ENCODE peak calls at places on chromosomes 1 and 21, in five cellular contexts. I is cardiac fibroblast, R is sigmoid colon, C is HFF-Myc, A is heart left ventricle. P is an unnamed sample.

GRCh38 chr1:198679535-198680173 is 40.8 kb downstream of the PTPRC start:
- DNase-seq in I (no peak), R (no peak), C (no peak), A (peak), P (no peak)

GRCh38 chr1:3011631-3012510 is 9.4 kb upstream of the ACTRT2 start:
- DNase-seq in I (no peak), R (peak), C (no peak), A (no peak), P (no peak)

GRCh38 chr21:44299085-44299457 is 782 bp upstream of the PFKL start:
- DNase-seq in I (peak), R (no peak), C (no peak), A (no peak), P (peak)

GRCh38 chr1:34419662-34420061 is 243.0 kb downstream of the C1orf94 start:
- DNase-seq in I (no peak), R (no peak), C (peak), A (no peak), P (no peak)

GRCh38 chr1:52511439-52511838 is 41.5 kb downstream of the TUT4 start:
- DNase-seq in I (no peak), R (no peak), C (no peak), A (no peak), P (no peak)

GRCh38 chr1:150876111-150876434 is 326 bp downstream of the ARNT start:
- DNase-seq in I (peak), R (no peak), C (peak), A (no peak), P (peak)

GRCh38 chr1:205226868-205227583 is 720 bp upstream of the TMCC2 start:
- DNase-seq in I (peak), R (no peak), C (no peak), A (no peak), P (no peak)

GRCh38 chr1:109201123-109201703 is 12.5 kb upstream of the SARS1 start:
- DNase-seq in I (peak), R (no peak), C (peak), A (no peak), P (no peak)

GRCh38 chr1:170707959-170708666 is 44.2 kb downstream of the PRRX1 start:
- DNase-seq in I (peak), R (no peak), C (peak), A (no peak), P (no peak)

GRCh38 chr1:57307382-57307781 is 116.5 kb downstream of the DAB1 start:
- DNase-seq in I (no peak), R (no peak), C (peak), A (no peak), P (peak)

DNA sequence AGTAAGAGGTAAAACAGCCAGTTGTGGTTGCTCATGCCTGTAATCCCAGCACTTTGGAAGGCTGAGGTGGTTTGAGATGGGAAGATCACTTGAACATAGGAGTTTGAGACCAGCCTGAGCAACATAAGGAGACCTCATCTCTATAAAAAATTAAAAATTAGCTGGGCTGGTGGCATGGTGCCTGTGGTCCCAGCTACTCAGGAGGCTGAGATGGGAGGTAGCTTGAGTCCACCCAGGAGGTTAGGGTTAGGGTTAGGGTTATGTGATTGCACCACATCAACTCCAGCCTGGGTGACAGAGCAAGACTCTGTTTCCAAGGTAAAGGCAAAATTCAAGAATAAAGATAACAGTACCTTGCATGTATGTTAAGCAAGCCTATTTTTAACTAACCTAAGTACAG is 3.5 kb downstream of the SAMSN1 start:
- DNase-seq in I (no peak), R (no peak), C (no peak), A (no peak), P (no peak)
- H3K4me3 ChIP-seq in I (peak), R (no peak), C (no peak), A (no peak), P (no peak)

GRCh38 chr1:35573198-35573775 is at the start of gene TFAP2E:
- DNase-seq in I (no peak), R (no peak), C (no peak), A (no peak), P (no peak)

GRCh38 chr1:35575401-35575958 is 2.4 kb downstream of the TFAP2E start:
- DNase-seq in I (no peak), R (no peak), C (no peak), A (no peak), P (no peak)

GRCh38 chr1:35576061-35576765 is 3.1 kb downstream of the TFAP2E start:
- DNase-seq in I (no peak), R (no peak), C (no peak), A (no peak), P (no peak)

GRCh38 chr1:35573776-35574654 is 901 bp downstream of the TFAP2E start:
- DNase-seq in I (no peak), R (no peak), C (no peak), A (no peak), P (no peak)

DNA sequence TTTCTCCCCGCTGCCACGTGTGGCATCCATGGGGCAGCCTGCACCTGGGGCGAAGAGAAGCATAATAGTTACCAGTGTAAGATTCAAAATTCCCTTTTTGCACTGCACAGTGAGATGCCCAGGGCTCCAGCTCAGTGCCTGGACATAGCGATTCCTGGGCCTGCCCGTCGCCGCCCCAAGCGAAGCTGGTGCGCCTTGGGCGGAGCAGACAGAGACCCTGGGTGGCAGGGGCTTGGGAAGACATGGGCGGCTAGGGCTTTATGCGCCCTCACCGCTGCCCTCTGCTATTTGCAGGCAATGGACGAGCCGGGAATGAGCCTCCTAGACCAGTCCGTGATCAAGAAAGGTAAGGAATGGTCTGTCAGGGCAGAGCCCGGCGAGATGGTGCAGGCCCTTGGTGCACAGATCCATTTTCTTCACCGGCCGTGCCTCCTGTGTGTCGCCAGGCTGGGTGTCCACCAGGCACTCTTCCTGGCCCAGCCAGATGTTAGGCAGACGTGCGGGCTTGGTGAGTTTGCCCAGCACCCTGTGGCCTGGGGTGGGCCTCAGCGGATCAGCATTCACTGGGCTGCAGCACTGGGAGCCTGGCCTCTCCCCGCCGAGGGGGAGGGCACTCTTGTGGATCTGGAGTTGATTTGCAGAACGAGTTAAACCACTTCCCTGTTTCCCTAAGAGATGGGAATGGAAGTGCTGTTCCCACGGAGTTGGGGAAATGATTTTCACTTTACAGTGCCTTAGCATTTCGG is 1.7 kb downstream of the TFAP2E start:
- DNase-seq in I (no peak), R (no peak), C (no peak), A (no peak), P (no peak)
- H3K4me3 ChIP-seq in I (no peak), R (no peak), C (no peak), A (no peak), P (no peak)

GRCh38 chr1:156675715-156676311 is 1.4 kb downstream of the NES start:
- DNase-seq in I (no peak), R (no peak), C (no peak), A (no peak), P (no peak)
- H3K4me3 ChIP-seq in I (peak), R (peak), C (peak), A (peak), P (no peak)

GRCh38 chr21:16169102-16169511 is 439.3 kb downstream of the USP25 start:
- DNase-seq in I (peak), R (no peak), C (no peak), A (no peak), P (no peak)

GRCh38 chr21:16169810-16170209 is 440.0 kb downstream of the USP25 start:
- DNase-seq in I (no peak), R (no peak), C (no peak), A (no peak), P (no peak)
- H3K4me3 ChIP-seq in I (no peak), R (no peak), C (no peak), A (no peak), P (no peak)

DNA sequence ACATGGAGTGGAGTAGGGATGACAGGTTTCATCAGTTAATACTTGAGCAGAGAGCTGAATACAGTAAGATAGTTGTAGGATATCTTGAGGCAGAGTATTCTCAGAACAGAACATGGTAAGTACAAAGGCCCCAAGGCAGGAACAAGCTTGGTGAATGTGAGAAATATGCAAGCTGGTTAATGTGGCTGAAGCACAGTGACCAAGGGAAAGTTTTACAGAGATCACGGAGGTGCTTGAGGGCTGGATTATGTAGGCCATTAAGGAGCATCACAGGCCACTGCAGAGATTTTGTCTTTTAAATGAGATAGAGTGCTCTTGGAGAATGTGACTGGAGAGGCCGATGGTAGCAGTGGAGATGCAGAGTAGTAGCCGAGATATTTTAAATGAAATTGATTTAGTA is 54.0 kb upstream of the BOLA1 start:
- DNase-seq in I (no peak), R (no peak), C (no peak), A (no peak), P (no peak)
- H3K4me3 ChIP-seq in I (no peak), R (no peak), C (peak), A (no peak), P (no peak)

DNA sequence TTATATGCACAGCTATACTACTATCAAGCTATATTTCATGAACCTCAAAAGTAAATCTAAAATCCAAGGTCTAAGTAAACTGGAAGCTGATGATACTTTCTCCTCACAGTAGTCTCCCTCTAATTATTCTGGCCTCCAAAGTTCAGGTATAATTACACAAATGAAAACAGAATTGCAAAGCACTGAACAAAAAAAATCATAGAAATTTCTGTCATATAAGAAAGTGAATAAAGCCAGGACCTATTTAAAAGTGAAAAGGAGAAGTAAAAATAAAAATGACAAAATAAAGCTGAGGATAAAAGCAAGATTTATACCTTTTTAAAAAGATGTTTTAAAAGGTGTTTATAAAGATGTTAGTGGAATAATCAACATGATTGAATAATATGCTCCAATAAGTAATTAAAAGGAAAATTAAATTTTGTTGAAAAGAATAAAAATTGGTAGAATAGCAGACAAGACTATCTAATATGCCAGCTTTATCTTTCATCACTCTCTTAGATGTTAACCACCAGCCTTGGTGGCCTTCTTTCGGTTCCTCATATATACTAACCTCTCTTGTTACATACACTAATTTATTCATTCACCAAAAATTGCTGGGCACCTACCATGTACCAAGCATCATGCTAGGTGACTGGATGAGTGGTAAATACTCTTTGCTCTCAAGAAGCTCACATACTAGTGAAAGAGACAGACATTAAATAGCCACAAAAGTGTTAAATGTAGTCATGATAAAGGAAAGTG is 25.1 kb downstream of the SHCBP1L start:
- DNase-seq in I (no peak), R (no peak), C (no peak), A (no peak), P (no peak)
- H3K4me3 ChIP-seq in I (no peak), R (no peak), C (no peak), A (no peak), P (no peak)

GRCh38 chr1:111595807-111596206 is 23.8 kb upstream of the RAP1A start:
- DNase-seq in I (no peak), R (no peak), C (no peak), A (no peak), P (no peak)

GRCh38 chr1:111598534-111598933 is 21.1 kb upstream of the RAP1A start:
- DNase-seq in I (no peak), R (no peak), C (no peak), A (no peak), P (peak)

GRCh38 chr1:111596499-111596898 is 23.1 kb upstream of the RAP1A start:
- DNase-seq in I (no peak), R (no peak), C (no peak), A (no peak), P (no peak)

GRCh38 chr1:111599781-111600180 is 19.8 kb upstream of the RAP1A start:
- DNase-seq in I (no peak), R (no peak), C (no peak), A (no peak), P (no peak)

DNA sequence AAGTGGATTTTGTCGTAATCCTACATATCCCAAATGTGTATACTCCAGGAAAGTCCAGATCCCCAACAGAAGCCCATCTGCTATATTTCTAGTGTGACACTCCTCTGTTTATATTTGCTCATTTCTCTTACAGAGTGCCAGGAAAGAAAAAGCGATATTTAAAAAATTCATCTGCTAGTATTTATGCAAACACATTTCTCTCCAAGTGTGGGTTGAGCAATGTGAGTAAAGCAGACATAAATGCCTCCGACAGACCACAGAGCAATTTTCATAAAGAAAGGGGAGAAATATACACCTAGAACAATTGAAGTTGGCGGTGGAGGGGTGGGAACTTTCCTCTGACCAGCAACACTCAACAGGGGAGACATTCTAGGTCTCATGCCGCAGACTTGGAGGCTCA is 22.2 kb upstream of the RAP1A start:
- DNase-seq in I (no peak), R (no peak), C (no peak), A (no peak), P (no peak)
- H3K4me3 ChIP-seq in I (no peak), R (no peak), C (no peak), A (no peak), P (no peak)

DNA sequence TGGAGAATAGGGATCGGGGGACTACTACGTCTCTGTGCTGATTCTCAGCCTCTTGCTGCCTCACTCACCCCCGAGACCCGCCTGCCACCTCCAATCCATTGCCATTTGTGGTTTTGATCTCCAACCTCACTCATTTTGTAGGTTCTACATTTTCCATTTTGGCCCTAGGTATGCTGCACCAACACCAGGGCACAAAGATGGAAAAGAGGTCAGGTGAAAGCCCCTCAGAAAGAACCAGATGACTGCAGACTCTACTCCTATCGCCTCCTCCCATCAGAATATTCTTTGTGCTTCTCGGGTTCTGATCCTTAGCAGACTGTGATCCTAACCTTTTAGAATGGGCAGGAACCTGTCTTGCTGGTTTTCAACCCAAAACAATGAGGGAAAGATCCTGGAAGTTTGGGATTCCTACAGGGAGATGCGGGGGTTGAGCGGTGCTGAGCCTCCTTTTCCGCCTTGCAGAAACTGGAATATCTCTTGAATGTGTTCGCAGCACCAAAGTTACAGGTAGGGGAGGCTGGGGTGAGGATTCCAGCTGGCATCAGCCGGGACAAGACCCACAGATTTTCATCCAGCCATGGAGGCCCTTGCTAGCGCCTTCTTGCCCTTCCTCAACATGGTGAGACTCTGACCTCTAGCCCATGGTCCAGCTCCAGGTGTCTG is 53.1 kb downstream of the RHBG start:
- DNase-seq in I (no peak), R (no peak), C (no peak), A (no peak), P (no peak)
- H3K4me3 ChIP-seq in I (no peak), R (peak), C (no peak), A (peak), P (peak)

GRCh38 chr21:36517366-36518075 is 37.6 kb upstream of the CLDN14 start:
- DNase-seq in I (no peak), R (no peak), C (no peak), A (no peak), P (no peak)

GRCh38 chr21:36512971-36513370 is 33.0 kb upstream of the CLDN14 start:
- DNase-seq in I (no peak), R (no peak), C (no peak), A (no peak), P (no peak)

GRCh38 chr21:36518883-36519492 is 39.1 kb upstream of the CLDN14 start:
- DNase-seq in I (no peak), R (no peak), C (no peak), A (no peak), P (no peak)

GRCh38 chr21:36513430-36513829 is 33.5 kb upstream of the CLDN14 start:
- DNase-seq in I (no peak), R (no peak), C (no peak), A (no peak), P (no peak)

GRCh38 chr21:36516271-36516670 is 36.3 kb upstream of the CLDN14 start:
- DNase-seq in I (no peak), R (no peak), C (no peak), A (no peak), P (no peak)
- H3K4me3 ChIP-seq in I (no peak), R (no peak), C (no peak), A (no peak), P (no peak)

P was measured in Jurkat, Clone E6-1.